ENCODE peak calls at places on chromosome 4, in four cellular contexts. F is fibroblast of lung, T is T-helper 1 cell, R is tibial artery. X is an unnamed sample.

GRCh38 chr4:78414116-78414515 is 137.5 kb upstream of the ANXA3 start:
- DNase-seq in F (peak), T (no peak), R (no peak), X (no peak)

GRCh38 chr4:118741456-118741855 is 56.3 kb downstream of the METTL14 start:
- DNase-seq in F (no peak), T (no peak), R (no peak), X (no peak)

GRCh38 chr4:56622176-56622575 is 58.9 kb downstream of the HOPX start:
- DNase-seq in F (no peak), T (no peak), R (no peak), X (no peak)

GRCh38 chr4:182042945-182043344 is 200.3 kb upstream of the TENM3 start:
- DNase-seq in F (peak), T (no peak), R (no peak), X (no peak)

GRCh38 chr4:95547708-95548471 is 883 bp downstream of the UNC5C start:
- DNase-seq in F (peak), T (no peak), R (peak), X (no peak)

GRCh38 chr4:184825394-184826314 is at the start of gene ACSL1:
- DNase-seq in F (peak), T (peak), R (peak), X (peak)

GRCh38 chr4:111837761-111838160 is 307.5 kb upstream of the FAM241A start:
- DNase-seq in F (no peak), T (no peak), R (no peak), X (no peak)

GRCh38 chr4:41957634-41958033 is 22.4 kb downstream of the TMEM33 start:
- DNase-seq in F (no peak), T (no peak), R (no peak), X (no peak)

GRCh38 chr4:114187592-114187991 is 208.1 kb upstream of the ARSJ start:
- DNase-seq in F (no peak), T (no peak), R (no peak), X (no peak)

GRCh38 chr4:12588572-12588971 is 895.6 kb downstream of the RAB28 start:
- DNase-seq in F (no peak), T (no peak), R (no peak), X (no peak)

X was measured in kidney glomerular epithelial cell.